ENCODE peak calls at places on chromosomes 3 and 15, in ten cellular contexts. R is choroid plexus epithelial cell; P is NCI-H1105; A is activated CD4-positive, alpha-beta T cell treated with anti-CD3 and anti-CD28 coated beads, Interleukin-2, amount 10 ng/mL, durations not matched to agents 7 days and 5 days; G is DMS 273 treated with DMSO at 0.1 percent for 48 hours; F is aorta; X is non-pigmented ciliary epithelial cell; U is sciatic nerve; O is globus pallidus; K is heart right ventricle. M is an unnamed sample.

GRCh38 chr15:100875976-100876375 is 3.7 kb upstream of the ALDH1A3 start:
- DNase-seq in F (no peak), O (no peak), P (no peak), X (no peak), K (no peak), R (no peak), U (no peak), A (no peak), G (no peak), M (no peak)

GRCh38 chr15:41690636-41691035 is 30.4 kb downstream of the MGA start:
- DNase-seq in G (no peak), X (no peak), O (no peak), P (no peak), K (no peak), R (no peak), F (no peak), A (no peak), U (no peak), M (no peak)

GRCh38 chr15:38176155-38176554 is 76.5 kb upstream of the SPRED1 start:
- DNase-seq in F (no peak), K (no peak), A (no peak), G (no peak), U (no peak), P (no peak), R (peak; percentile 72), O (no peak), X (peak; percentile 49), M (no peak)

GRCh38 chr15:101133751-101134261 is 118.0 kb downstream of the CHSY1 start:
- DNase-seq in G (no peak), R (no peak), X (no peak), U (no peak), K (no peak), P (no peak), A (no peak), O (no peak), F (peak; percentile 46), M (no peak)

GRCh38 chr3:192825657-192826200 is 91.9 kb downstream of the MB21D2 start:
- DNase-seq in R (peak; percentile 60), P (peak; percentile 96), G (peak; percentile 68), O (no peak), X (no peak), K (no peak), F (no peak), A (no peak), U (no peak), M (no peak)

GRCh38 chr15:31381801-31382692 is 55.4 kb downstream of the KLF13 start:
- DNase-seq in K (no peak), P (no peak), R (no peak), G (no peak), A (no peak), F (no peak), O (no peak), X (no peak), U (no peak), M (no peak)

GRCh38 chr15:67741313-67741712 is 84.0 kb upstream of the SKOR1 start:
- DNase-seq in R (peak; percentile 22), O (no peak), U (no peak), F (no peak), X (no peak), K (no peak), A (no peak), G (no peak), P (no peak), M (no peak)

GRCh38 chr15:66865622-66866611 is 163.9 kb downstream of the SMAD6 start:
- DNase-seq in K (no peak), A (no peak), F (peak; percentile 75), P (no peak), U (peak; percentile 62), O (peak; percentile 30), R (no peak), G (no peak), X (no peak), M (no peak)

GRCh38 chr3:42651248-42652091 is 2.0 kb upstream of the ZBTB47 start:
- DNase-seq in P (no peak), A (no peak), K (no peak), R (no peak), F (peak; percentile 60), O (no peak), X (no peak), U (peak; percentile 51), G (no peak), M (no peak)

GRCh38 chr3:10166213-10166604 is 1.5 kb downstream of the IRAK2 start:
- DNase-seq in K (no peak), O (no peak), G (no peak), P (no peak), U (no peak), X (no peak), R (no peak), A (no peak), F (no peak), M (no peak)

GRCh38 chr3:111070772-111071256 is 802 bp upstream of the NECTIN3 start:
- DNase-seq in G (peak; percentile 63), O (no peak), F (no peak), A (no peak), P (peak; percentile 56), R (peak; percentile 63), U (no peak), K (no peak), X (no peak), M (no peak)

GRCh38 chr3:119604878-119605277 is 7.2 kb downstream of the PLA1A start:
- DNase-seq in F (no peak), O (no peak), U (no peak), G (no peak), K (no peak), A (no peak), X (peak; percentile 31), P (no peak), R (peak; percentile 50), M (no peak)

GRCh38 chr15:24039683-24040082 is 352.6 kb upstream of the NDN start:
- DNase-seq in P (no peak), F (no peak), A (no peak), R (no peak), O (no peak), K (no peak), X (no peak), U (no peak), G (no peak), M (no peak)

GRCh38 chr3:158532099-158532734 is 38.8 kb upstream of the MLF1 start:
- DNase-seq in P (peak; percentile 66), X (no peak), K (no peak), G (no peak), O (peak; percentile 40), R (peak; percentile 79), U (no peak), F (no peak), A (peak; percentile 24), M (peak; percentile 12)

GRCh38 chr15:43420876-43421275 is 50.0 kb downstream of the TUBGCP4 start:
- DNase-seq in X (no peak), U (no peak), G (no peak), A (no peak), R (no peak), P (no peak), F (no peak), K (no peak), O (no peak), M (no peak)

M was measured in smooth muscle cell of the brain vasculature.